ENCODE peak calls at places on chromosomes 6 and 20, in five cellular contexts. Q is GM12878, A is H1, U is HepG2, X is K562. K is an unnamed sample.

GRCh38 chr6:78824045-78824444 is 43.3 kb upstream of the IRAK1BP1 start:
- DNase-seq in Q (no peak), A (no peak), U (no peak), X (no peak), K (no peak)

GRCh38 chr20:59159822-59160740 is 3.5 kb upstream of the ZNF831 start:
- DNase-seq in Q (no peak), A (no peak), U (no peak), X (no peak), K (no peak)

GRCh38 chr6:43478008-43478372 is 620 bp downstream of the TJAP1 start:
- DNase-seq in Q (no peak), A (no peak), U (no peak), X (no peak), K (no peak)

GRCh38 chr6:13105139-13105538 is 223.2 kb downstream of the TBC1D7 start:
- DNase-seq in Q (no peak), A (no peak), U (no peak), X (no peak), K (no peak)

GRCh38 chr20:46767127-46767761 is 57.8 kb downstream of the SLC2A10 start:
- DNase-seq in Q (no peak), A (no peak), U (peak), X (peak), K (peak)

GRCh38 chr20:14288341-14289330 is 48.8 kb downstream of the FLRT3 start:
- DNase-seq in Q (no peak), A (no peak), U (peak), X (no peak), K (peak)

GRCh38 chr20:51562334-51563140 is 20.0 kb upstream of the NFATC2 start:
- DNase-seq in Q (no peak), A (no peak), U (no peak), X (peak), K (peak)

GRCh38 chr20:2900845-2901592 is 27.7 kb downstream of the PTPRA start:
- DNase-seq in Q (peak), A (no peak), U (no peak), X (no peak), K (no peak)

GRCh38 chr20:48094196-48094749 is 309.0 kb upstream of the SULF2 start:
- DNase-seq in Q (no peak), A (no peak), U (no peak), X (no peak), K (no peak)

GRCh38 chr6:170049641-170050491 is 241.0 kb downstream of the DLL1 start:
- DNase-seq in Q (no peak), A (no peak), U (no peak), X (no peak), K (no peak)

GRCh38 chr6:113819169-113819830 is 37.8 kb upstream of the MARCKS start:
- DNase-seq in Q (no peak), A (no peak), U (no peak), X (no peak), K (peak)

GRCh38 chr6:117483645-117484016 is 1.2 kb downstream of the DCBLD1 start:
- DNase-seq in Q (no peak), A (no peak), U (peak), X (no peak), K (no peak)

GRCh38 chr6:138682722-138683521 is 90.6 kb upstream of the CCDC28A start:
- DNase-seq in Q (no peak), A (no peak), U (no peak), X (peak), K (no peak)
- TF ChIP-seq HDAC2 in Q (no peak), A (no peak), U (no peak), X (no peak), K (no peak)

GRCh38 chr6:33168202-33168601 is 24.1 kb downstream of the COL11A2 start:
- DNase-seq in Q (no peak), A (no peak), U (no peak), X (no peak), K (no peak)
- TF ChIP-seq HDAC2 in Q (no peak), A (no peak), U (no peak), X (no peak), K (no peak)

DNA sequence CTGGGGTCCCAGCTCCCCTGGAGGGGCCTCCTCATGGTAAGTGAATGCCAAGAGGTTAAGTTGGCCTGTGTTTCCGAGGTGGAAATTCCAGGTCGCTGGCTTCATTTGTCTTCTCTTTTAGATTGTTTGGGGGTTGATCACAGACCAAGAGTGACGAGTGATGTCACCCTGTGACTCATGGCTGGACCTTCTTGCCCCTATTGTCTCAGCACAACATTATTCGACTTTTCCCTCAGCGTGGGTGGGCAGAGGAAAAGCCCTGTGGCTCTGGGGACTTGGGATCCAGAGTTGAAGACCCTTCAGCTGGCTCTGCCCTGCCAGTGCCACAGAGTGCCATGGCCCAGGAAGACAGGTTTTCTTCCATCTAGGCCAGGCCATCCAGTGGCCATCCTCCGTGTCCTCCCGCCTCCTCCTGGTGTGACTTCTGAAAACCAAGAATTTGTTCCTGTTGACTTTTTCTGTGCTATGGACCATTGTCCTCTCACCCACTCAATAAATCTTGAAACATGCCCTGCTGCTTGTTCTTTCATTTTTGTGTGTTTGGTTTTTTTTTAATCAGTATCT is 15.4 kb upstream of the SNHG17 start:
- DNase-seq in Q (no peak), A (no peak), U (no peak), X (no peak), K (no peak)
- TF ChIP-seq HDAC2 in Q (no peak), A (no peak), U (no peak), X (no peak), K (no peak)

GRCh38 chr6:168201799-168202198 is 117.8 kb downstream of the DACT2 start:
- DNase-seq in Q (no peak), A (no peak), U (no peak), X (no peak), K (no peak)

GRCh38 chr6:168200571-168201134 is 118.9 kb downstream of the DACT2 start:
- DNase-seq in Q (no peak), A (no peak), U (peak), X (no peak), K (no peak)

GRCh38 chr6:168197636-168198301 is 118.8 kb upstream of the FRMD1 start:
- DNase-seq in Q (no peak), A (no peak), U (no peak), X (no peak), K (no peak)

GRCh38 chr6:168198302-168199180 is 119.5 kb upstream of the FRMD1 start:
- DNase-seq in Q (no peak), A (no peak), U (no peak), X (no peak), K (no peak)

DNA sequence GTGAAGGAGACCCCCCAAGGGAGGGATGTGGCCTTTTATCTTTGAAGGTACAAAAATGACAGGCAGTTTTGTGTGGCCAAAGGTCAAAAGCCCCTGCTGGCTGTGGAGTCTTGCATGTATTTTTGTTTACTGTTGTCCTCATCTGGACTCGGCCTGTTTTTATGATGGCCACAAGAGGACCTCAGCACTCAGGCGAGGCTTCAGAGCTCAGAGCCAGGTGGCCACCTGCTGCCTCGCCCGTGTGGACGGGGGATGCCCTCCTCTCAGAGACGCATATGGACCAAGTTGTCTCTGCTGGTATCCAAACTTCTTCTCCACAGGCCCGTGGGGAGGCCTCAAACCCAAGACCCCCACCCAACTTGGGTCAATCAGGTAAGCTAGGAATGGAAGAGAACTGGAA is 118.2 kb downstream of the DACT2 start:
- DNase-seq in Q (no peak), A (no peak), U (peak), X (peak), K (peak)
- TF ChIP-seq HDAC2 in Q (no peak), A (no peak), U (no peak), X (no peak), K (no peak)

DNA sequence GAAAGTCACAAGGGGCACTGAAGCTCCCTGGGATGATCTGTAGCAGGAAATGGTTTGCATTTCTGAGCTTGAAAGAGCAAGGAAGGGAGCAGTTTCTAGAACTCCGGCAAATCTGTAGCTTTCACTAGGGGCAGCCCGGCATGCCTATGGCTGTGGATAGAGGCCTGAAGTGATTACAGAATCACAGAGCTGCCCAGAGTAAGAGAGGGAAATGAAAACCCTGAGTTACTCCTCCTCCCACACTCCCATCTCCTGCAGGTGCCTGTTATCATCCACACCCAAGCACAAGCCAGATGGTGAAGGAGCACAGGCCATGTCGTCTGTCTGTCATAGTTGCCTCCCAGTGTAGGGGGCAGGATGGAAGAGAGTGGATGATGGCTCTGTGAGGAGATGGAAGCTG is 37.1 kb downstream of the HLA-F start:
- DNase-seq in Q (no peak), A (no peak), U (no peak), X (no peak), K (no peak)
- TF ChIP-seq HDAC2 in Q (no peak), A (no peak), U (no peak), X (no peak), K (no peak)

GRCh38 chr20:17655865-17656489 is 26.1 kb downstream of the RRBP1 start:
- DNase-seq in Q (peak), A (no peak), U (no peak), X (peak), K (no peak)

GRCh38 chr20:17659801-17660200 is 22.2 kb downstream of the RRBP1 start:
- DNase-seq in Q (no peak), A (no peak), U (no peak), X (no peak), K (no peak)

GRCh38 chr20:17657079-17657825 is 24.8 kb downstream of the RRBP1 start:
- DNase-seq in Q (no peak), A (no peak), U (no peak), X (no peak), K (no peak)

GRCh38 chr20:17658648-17658993 is 23.4 kb downstream of the RRBP1 start:
- DNase-seq in Q (no peak), A (no peak), U (no peak), X (no peak), K (no peak)

DNA sequence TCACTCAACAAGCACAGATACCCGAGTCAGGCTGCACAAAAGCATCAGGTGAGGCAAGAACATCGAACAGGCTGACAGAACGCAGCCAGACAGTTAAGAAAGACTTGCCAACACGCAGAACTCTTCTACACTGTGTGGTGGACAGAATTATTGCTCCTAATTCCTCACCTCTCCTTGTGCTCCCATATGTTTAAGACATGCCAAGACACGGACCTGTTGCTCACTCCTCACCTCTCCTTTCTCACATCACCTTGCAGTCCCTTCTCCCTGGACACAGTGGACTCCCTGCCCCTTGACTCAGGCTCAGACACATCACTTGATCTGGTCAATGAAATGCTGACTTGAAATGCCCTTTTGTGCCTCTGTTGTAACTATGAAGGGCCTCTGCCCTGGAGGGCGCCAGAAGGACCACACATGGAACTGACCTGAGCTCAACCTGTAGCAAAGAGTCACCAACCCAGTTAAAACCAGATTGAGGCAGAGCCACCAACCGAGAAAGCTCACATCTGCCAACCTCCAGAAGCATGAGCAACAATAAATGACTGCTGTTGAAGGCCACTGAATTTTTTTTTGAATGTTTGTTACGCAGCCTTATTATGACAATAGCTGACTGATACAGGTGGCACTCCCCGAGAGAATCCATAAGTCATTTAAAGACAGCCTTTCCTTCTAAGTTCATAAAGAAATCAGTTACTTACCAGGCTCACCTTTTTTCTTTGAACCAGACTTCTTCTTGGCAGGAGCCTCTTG is 24.0 kb downstream of the RRBP1 start:
- DNase-seq in Q (no peak), A (no peak), U (no peak), X (no peak), K (no peak)
- TF ChIP-seq HDAC2 in Q (no peak), A (no peak), U (no peak), X (peak), K (no peak)

GRCh38 chr6:119324718-119325117 is 24.8 kb downstream of the MAN1A1 start:
- DNase-seq in Q (no peak), A (no peak), U (no peak), X (peak), K (no peak)
- TF ChIP-seq HDAC2 in Q (no peak), A (no peak), U (no peak), X (no peak), K (no peak)

DNA sequence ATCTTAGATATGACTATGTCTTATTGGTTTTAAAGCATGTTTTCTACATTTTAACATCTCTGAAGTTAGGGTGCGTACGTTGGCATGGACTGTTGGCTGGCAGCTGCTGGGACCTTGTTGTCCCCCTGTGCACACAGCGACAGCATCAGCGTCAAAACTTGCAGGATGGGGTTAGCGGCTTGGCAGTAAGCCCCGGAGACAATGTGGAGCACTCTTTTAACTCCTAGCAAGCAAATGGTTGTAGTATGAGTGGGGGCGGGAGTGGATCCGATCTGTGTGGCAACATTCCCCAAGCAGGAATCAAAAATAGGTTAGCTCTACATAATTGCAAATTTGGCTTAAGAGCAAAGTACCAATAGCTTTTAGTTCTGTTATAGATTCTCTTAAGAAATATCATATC is 70.1 kb downstream of the NRN1 start:
- DNase-seq in Q (no peak), A (no peak), U (no peak), X (no peak), K (no peak)
- TF ChIP-seq HDAC2 in Q (no peak), A (no peak), U (no peak), X (no peak), K (no peak)

GRCh38 chr6:165959627-165960026 is 208.0 kb downstream of the TBXT start:
- DNase-seq in Q (no peak), A (no peak), U (no peak), X (no peak), K (no peak)
- TF ChIP-seq HDAC2 in Q (no peak), A (no peak), U (no peak), X (no peak), K (no peak)

GRCh38 chr20:8855315-8855714 is 213.6 kb upstream of the PLCB4 start:
- DNase-seq in Q (no peak), A (no peak), U (no peak), X (no peak), K (no peak)

GRCh38 chr20:8854566-8854965 is 214.3 kb upstream of the PLCB4 start:
- DNase-seq in Q (no peak), A (no peak), U (no peak), X (no peak), K (no peak)

GRCh38 chr20:8851446-8851845 is 217.4 kb upstream of the PLCB4 start:
- DNase-seq in Q (no peak), A (no peak), U (no peak), X (no peak), K (no peak)

GRCh38 chr20:8856668-8857067 is 212.2 kb upstream of the PLCB4 start:
- DNase-seq in Q (no peak), A (no peak), U (no peak), X (no peak), K (no peak)

GRCh38 chr20:8853805-8854338 is 215.0 kb upstream of the PLCB4 start:
- DNase-seq in Q (peak), A (no peak), U (peak), X (peak), K (peak)
- TF ChIP-seq HDAC2 in Q (no peak), A (no peak), U (no peak), X (no peak), K (no peak)